ENCODE peak calls at places on chromosomes 7 and 10, in four cellular contexts. J, S, B and F are unnamed samples.

GRCh38 chr10:116833986-116834760 is 15.1 kb upstream of the ENO4 start:
- DNase-seq in S (no peak), J (no peak), B (no peak), F (no peak)

GRCh38 chr10:80567292-80567691 is 29.6 kb downstream of the SH2D4B start:
- DNase-seq in J (no peak), S (no peak), B (no peak), F (no peak)

GRCh38 chr7:2099036-2099957 is 133.4 kb downstream of the MAD1L1 start:
- DNase-seq in S (no peak), J (no peak), B (no peak), F (no peak)

GRCh38 chr10:95660283-95660682 is 3.8 kb upstream of the ALDH18A1 start:
- DNase-seq in S (peak), B (no peak), J (no peak), F (no peak)

GRCh38 chr7:91140982-91141381 is 123.3 kb upstream of the FZD1 start:
- DNase-seq in J (no peak), B (no peak), S (no peak), F (no peak)

GRCh38 chr7:3232228-3232627 is 68.8 kb upstream of the SDK1 start:
- DNase-seq in J (peak), S (no peak), B (no peak), F (peak)

GRCh38 chr7:20776942-20777341 is 9.7 kb downstream of the SP8 start:
- DNase-seq in B (no peak), S (no peak), J (no peak), F (no peak)

GRCh38 chr10:104406715-104407517 is 53.3 kb downstream of the CFAP58 start:
- DNase-seq in B (peak), J (no peak), S (peak), F (no peak)

GRCh38 chr7:14381936-14382335 is 392.5 kb upstream of the ETV1 start:
- DNase-seq in B (no peak), S (no peak), J (no peak), F (no peak)

GRCh38 chr7:134630890-134631289 is 15.8 kb upstream of the BPGM start:
- DNase-seq in B (no peak), J (no peak), S (peak), F (no peak)

GRCh38 chr7:27808626-27809025 is 68.7 kb downstream of the TAX1BP1 start:
- DNase-seq in B (peak), S (peak), J (no peak), F (no peak)

GRCh38 chr7:77752016-77752415 is 46.2 kb downstream of the TMEM60 start:
- DNase-seq in S (no peak), J (no peak), B (no peak), F (no peak)

GRCh38 chr7:138000081-138000701 is 1.7 kb downstream of the CREB3L2 start:
- DNase-seq in S (peak), J (peak), B (peak), F (no peak)

GRCh38 chr10:21724020-21724589 is 190.1 kb downstream of the MLLT10 start:
- DNase-seq in S (no peak), B (no peak), J (no peak), F (no peak)